ENCODE peak calls at places on chromosomes 7 and 10, in four cellular contexts. R is GM23338; I is astrocyte; P is CD8-positive, alpha-beta memory T cell. E is an unnamed sample. For H3K4me1, the result is how much of the 10 kb centered on the place peaks cover.

GRCh38 chr10:111996103-111996502 is 187.5 kb downstream of the GPAM start:
- DNase-seq in R (no peak), I (no peak), P (no peak), E (no peak)

GRCh38 chr10:48470115-48470892 is 134.6 kb downstream of the ARHGAP22 start:
- DNase-seq in R (peak), I (no peak), P (no peak), E (no peak)

GRCh38 chr10:74640134-74640533 is 186.3 kb upstream of the KAT6B start:
- DNase-seq in R (peak), I (peak), P (no peak), E (no peak)

GRCh38 chr10:32413513-32413912 is 32.4 kb upstream of the CCDC7 start:
- DNase-seq in R (no peak), I (peak), P (no peak), E (no peak)

GRCh38 chr7:125934539-125934938 is 1004.9 kb upstream of the POT1 start:
- DNase-seq in R (no peak), I (no peak), P (no peak), E (no peak)

GRCh38 chr10:470339-471003 is 219.0 kb downstream of the DIP2C start:
- DNase-seq in R (no peak), I (no peak), P (peak), E (no peak)

GRCh38 chr7:69773535-69774225 is 175.4 kb downstream of the AUTS2 start:
- DNase-seq in R (no peak), I (no peak), P (no peak), E (no peak)

GRCh38 chr7:151777913-151778670 is 98.8 kb downstream of the PRKAG2 start:
- DNase-seq in R (no peak), I (no peak), P (no peak), E (no peak)

GRCh38 chr10:96176985-96177384 is 46.9 kb downstream of the ZNF518A start:
- DNase-seq in R (no peak), I (no peak), P (no peak), E (no peak)

GRCh38 chr10:33335800-33336605 is 1.5 kb upstream of the NRP1 start:
- DNase-seq in R (peak), I (peak), P (no peak), E (peak)

GRCh38 chr7:54409917-54410316 is 132.3 kb upstream of the VSTM2A start:
- DNase-seq in R (no peak), I (no peak), P (no peak), E (no peak)

GRCh38 chr7:97130417-97131139 is 13.1 kb downstream of the SDHAF3 start:
- DNase-seq in R (no peak), I (no peak), P (no peak), E (peak)

GRCh38 chr7:158286210-158286609 is 301.4 kb downstream of the PTPRN2 start:
- DNase-seq in R (no peak), I (no peak), P (no peak), E (no peak)

GRCh38 chr10:4849555-4850242 is 23.7 kb downstream of the AKR1E2 start:
- DNase-seq in R (peak), I (peak), P (peak), E (peak)

GRCh38 chr10:14879801-14880193 is 1.1 kb downstream of the SUV39H2 start:
- DNase-seq in R (peak), I (no peak), P (no peak), E (no peak)

GRCh38 chr10:97408496-97408992 is 7.4 kb upstream of the RRP12 start:
- DNase-seq in R (no peak), I (no peak), P (no peak), E (no peak)

GRCh38 chr10:94623572-94623971 is 60.0 kb upstream of the CYP2C18 start:
- DNase-seq in R (peak), I (peak), P (no peak), E (no peak)

GRCh38 chr10:13787015-13787421 is 200.3 kb downstream of the PRPF18 start:
- DNase-seq in R (no peak), I (peak), P (peak), E (no peak)

GRCh38 chr7:84188811-84189405 is 5.7 kb downstream of the SEMA3A start:
- DNase-seq in R (no peak), I (no peak), P (no peak), E (no peak)

GRCh38 chr7:95396136-95397032 is at the start of gene PON3:
- DNase-seq in R (peak), I (no peak), P (no peak), E (peak)

DNA sequence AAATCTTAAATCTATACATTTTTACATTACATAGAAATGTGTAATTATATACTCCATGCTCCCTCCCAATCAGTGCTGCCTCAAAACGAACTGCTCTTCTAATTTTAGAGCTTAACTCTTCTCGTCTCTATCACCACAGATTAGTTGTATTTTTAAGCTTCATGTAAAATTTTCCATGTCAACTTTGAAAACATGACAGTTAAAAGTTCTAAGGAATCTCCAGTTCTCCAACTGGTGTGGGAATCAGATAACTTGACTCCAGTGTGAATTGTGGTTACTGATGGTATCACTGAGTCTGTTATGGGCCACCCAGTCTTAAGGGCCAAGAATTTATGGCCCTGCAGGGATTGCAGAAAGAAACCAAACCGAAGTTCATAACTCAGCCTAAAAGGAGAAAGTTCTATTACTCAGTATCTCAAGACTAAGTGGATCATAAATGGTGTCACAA is 31.7 kb upstream of the KMT2E start:
- DNase-seq in R (no peak), I (peak), P (no peak), E (no peak)
- H3K4me1 ChIP-seq in R (half or more), I (half or more), P (under half), E (under half)

DNA sequence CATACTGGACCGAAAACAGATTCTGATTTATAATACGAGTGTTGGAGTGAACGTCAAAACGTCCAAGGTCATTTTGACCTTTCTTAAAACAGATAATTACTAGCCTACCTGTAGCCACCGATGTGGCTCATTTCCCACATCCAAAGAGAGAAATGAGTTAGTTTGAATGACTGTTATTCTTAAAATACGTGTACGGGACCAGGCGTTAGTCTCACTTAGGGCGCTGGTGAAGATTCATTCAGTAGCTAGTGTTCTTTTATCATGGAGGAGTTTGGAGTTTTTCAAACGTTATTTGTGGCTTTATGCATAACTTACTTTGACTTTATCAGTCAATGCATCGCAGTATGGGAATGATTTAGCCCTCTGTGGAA is 1.4 kb downstream of the BICC1 start:
- DNase-seq in R (no peak), I (no peak), P (no peak), E (no peak)
- H3K27ac ChIP-seq in R (no peak), I (peak), P (no peak), E (peak)

DNA sequence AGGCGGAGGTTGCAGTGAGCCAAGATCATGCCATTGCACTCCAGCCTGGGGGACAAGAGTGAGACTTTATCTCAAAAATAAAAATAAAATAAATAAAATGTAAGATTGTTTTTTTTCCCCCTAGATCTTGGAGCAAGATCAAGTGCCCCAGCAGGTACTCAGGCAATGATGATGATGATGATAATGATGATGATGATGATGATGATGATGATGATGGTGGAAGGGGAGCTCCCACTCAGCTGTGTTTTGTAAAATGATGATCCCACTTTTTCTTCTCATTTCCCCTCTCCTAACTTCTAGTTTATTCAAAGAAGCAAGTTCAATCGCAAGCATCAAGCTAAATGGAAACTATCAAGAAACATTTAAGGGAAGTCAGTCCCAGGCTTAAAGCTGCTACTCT is 50.3 kb downstream of the PIK3CG start:
- DNase-seq in R (no peak), I (no peak), P (no peak), E (no peak)
- H3K4me3 ChIP-seq in R (no peak), I (no peak), P (no peak), E (no peak)

GRCh38 chr7:36157506-36158320 is 4.7 kb downstream of the EEPD1 start:
- DNase-seq in R (no peak), I (no peak), P (no peak), E (no peak)

GRCh38 chr7:36159618-36160017 is 6.6 kb downstream of the EEPD1 start:
- DNase-seq in R (no peak), I (no peak), P (no peak), E (peak)

GRCh38 chr7:36155811-36156361 is 2.8 kb downstream of the EEPD1 start:
- DNase-seq in R (peak), I (peak), P (no peak), E (no peak)

GRCh38 chr7:36160313-36160712 is 7.3 kb downstream of the EEPD1 start:
- DNase-seq in R (no peak), I (no peak), P (no peak), E (no peak)

DNA sequence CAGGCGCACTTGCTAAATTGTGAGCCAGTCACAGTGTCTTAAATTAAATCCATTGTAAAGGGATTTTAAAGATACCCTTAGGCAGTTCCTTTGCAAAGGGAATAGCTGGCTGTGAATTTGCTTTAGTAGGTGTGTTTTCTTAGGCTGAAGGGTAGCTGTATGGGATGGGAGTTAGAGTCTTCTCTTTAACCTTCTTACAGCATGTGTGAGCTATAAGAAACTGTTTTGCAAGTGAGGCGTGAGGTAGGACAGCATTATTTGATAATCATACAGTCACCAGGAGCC is 5.2 kb downstream of the EEPD1 start:
- DNase-seq in R (no peak), I (no peak), P (no peak), E (no peak)
- H3K4me1 ChIP-seq in R (under half), I (under half), P (under half), E (under half)

DNA sequence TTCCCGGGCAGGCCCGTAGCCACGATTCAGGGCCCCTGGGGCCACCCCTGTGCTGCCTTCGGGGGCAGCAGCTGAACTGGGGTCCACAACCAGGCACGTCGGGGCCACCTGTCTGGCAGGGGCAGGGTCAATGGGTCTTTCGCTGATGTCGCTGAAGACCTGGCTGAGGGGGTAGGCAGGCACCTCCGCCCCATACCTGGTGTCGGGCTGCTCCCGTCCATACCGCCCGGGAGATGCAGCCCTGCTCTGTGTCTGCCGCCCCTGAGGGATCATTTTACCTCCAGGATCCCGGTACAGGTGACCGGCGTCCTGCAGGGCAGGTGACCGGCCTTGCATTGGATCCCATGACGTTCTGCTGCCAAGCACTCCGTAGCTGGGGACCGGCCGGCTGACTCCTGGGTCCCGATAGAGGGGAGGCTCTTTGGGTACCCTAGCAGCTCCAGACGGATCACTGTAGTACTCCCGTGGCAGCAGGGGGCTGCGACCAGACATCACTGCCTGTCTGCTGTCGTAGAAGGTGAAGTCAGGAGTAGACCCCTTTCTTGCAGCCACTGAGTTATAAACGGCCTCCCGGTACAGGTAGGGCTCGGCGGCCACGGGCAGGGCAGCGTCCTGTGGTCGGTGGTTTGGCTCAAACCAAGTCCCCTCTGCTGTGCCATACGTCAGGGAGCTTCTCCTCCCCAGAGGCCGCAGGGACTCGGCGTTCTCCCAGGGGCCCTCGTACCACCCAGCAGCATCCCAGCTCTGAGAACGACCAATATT is 85.2 kb downstream of the ZRANB1 start:
- DNase-seq in R (no peak), I (no peak), P (no peak), E (no peak)
- H3K27ac ChIP-seq in R (peak), I (no peak), P (no peak), E (no peak)

DNA sequence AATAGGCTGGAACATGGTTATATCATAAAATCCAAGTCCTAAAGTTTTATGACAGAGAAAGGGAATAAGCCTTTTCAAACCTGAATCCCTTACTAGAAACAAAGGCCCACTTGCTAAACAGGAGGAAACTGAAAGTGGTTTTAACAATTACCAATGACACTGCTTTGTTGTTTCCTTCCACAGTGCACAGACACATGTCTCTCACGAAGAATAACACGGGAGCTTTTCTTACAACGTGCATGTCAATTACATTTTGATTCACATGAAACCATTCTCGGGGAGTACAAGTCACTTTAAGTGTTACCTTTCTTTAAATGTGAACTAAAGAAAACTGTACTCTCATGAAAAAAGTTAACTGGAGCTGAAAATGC is 1.4 kb downstream of the MRPS33 start:
- DNase-seq in R (no peak), I (no peak), P (no peak), E (no peak)
- H3K4me3 ChIP-seq in R (peak), I (peak), P (peak), E (no peak)

DNA sequence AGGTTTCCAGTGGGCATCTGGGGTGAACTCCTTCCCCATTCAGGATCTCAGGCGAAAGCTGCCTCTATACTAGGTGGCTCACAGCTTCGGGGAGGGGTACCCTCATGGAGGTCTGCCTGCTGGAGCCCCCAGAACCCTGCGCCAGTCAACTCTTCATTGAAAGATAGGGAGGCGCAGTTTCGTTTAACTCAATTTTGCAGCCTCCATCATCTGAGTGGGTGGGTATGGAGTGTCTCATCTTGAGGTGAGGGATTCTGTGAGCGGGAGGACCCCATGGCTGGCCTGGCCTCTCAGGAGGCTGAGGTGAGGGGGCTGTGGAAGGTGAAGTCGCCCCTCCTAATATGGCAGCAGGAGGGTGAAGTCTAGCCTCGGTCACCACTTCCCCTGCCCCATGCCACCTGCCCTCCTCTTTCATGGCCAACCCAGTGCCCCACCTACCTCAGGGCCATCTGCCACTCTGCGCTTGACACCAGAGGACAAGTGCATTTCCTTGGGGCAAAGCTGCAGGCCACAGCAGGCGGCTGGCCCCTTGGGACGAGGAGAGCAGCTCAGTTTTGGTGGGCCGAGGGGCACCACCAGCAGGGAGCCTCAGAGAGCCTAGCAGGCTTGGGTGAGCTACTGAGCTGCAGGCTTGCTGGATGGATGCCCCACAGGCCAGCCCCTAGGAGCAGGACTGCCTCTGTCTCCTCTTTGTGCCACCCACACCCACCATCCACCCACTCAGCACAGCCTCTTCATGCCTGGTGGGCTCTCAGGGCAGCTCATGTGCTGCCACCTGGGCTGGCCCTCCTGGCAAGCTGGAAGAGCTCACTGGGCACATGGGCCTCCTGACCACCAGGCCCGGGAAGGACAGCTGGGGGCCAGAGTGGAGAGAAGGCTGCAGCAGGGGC is 8.6 kb downstream of the RASGEF1A start:
- DNase-seq in R (no peak), I (no peak), P (no peak), E (no peak)
- H3K4me1 ChIP-seq in R (under half), I (under half), P (under half), E (under half)